ENCODE peak calls at places on chromosomes 16 and 17, in ten cellular contexts. One of them, this sample, is unnamed.

GRCh38 chr16:35750701-35751104 is 2291.3 kb downstream of the TP53TG3F start:
- DNase-seq in putamen: no peak
- DNase-seq in neural crest cell: no peak
- DNase-seq in anterior cingulate cortex: no peak
- DNase-seq in posterior vena cava: no peak
- DNase-seq in glutamatergic neuron: no peak
- DNase-seq in GM03348: no peak
- DNase-seq in NCI-H1436: no peak
- DNase-seq in epithelial cell of esophagus: no peak
- DNase-seq in T-helper 17 cell: no peak
- DNase-seq in this sample: no peak

GRCh38 chr17:68646626-68647526 is 45.7 kb upstream of the FAM20A start:
- DNase-seq in putamen: no peak
- DNase-seq in neural crest cell: no peak
- DNase-seq in anterior cingulate cortex: no peak
- DNase-seq in posterior vena cava: no peak
- DNase-seq in glutamatergic neuron: no peak
- DNase-seq in GM03348: no peak
- DNase-seq in NCI-H1436: no peak
- DNase-seq in epithelial cell of esophagus: no peak
- DNase-seq in T-helper 17 cell: no peak
- DNase-seq in this sample: no peak

GRCh38 chr17:81043725-81044427 is 8.9 kb downstream of the BAIAP2 start:
- DNase-seq in putamen: no peak
- DNase-seq in neural crest cell: no peak
- DNase-seq in anterior cingulate cortex: no peak
- DNase-seq in posterior vena cava: no peak
- DNase-seq in glutamatergic neuron: no peak
- DNase-seq in GM03348: no peak
- DNase-seq in NCI-H1436: no peak
- DNase-seq in epithelial cell of esophagus: peak
- DNase-seq in T-helper 17 cell: no peak
- DNase-seq in this sample: no peak

GRCh38 chr17:31919802-31920525 is 16.8 kb upstream of the SUZ12 start:
- DNase-seq in putamen: no peak
- DNase-seq in neural crest cell: no peak
- DNase-seq in anterior cingulate cortex: no peak
- DNase-seq in posterior vena cava: no peak
- DNase-seq in glutamatergic neuron: no peak
- DNase-seq in GM03348: peak
- DNase-seq in NCI-H1436: no peak
- DNase-seq in epithelial cell of esophagus: peak
- DNase-seq in T-helper 17 cell: no peak
- DNase-seq in this sample: no peak

GRCh38 chr17:58513391-58513912 is 986 bp downstream of the MTMR4 start:
- DNase-seq in putamen: no peak
- DNase-seq in neural crest cell: no peak
- DNase-seq in anterior cingulate cortex: no peak
- DNase-seq in posterior vena cava: no peak
- DNase-seq in glutamatergic neuron: peak
- DNase-seq in GM03348: no peak
- DNase-seq in NCI-H1436: no peak
- DNase-seq in epithelial cell of esophagus: no peak
- DNase-seq in T-helper 17 cell: peak
- DNase-seq in this sample: no peak

GRCh38 chr17:76266244-76266938 is 1.2 kb downstream of the UBALD2 start:
- DNase-seq in putamen: no peak
- DNase-seq in neural crest cell: no peak
- DNase-seq in anterior cingulate cortex: no peak
- DNase-seq in posterior vena cava: no peak
- DNase-seq in glutamatergic neuron: no peak
- DNase-seq in GM03348: peak
- DNase-seq in NCI-H1436: no peak
- DNase-seq in epithelial cell of esophagus: peak
- DNase-seq in T-helper 17 cell: no peak
- DNase-seq in this sample: no peak

GRCh38 chr17:82750241-82750905 is 1.5 kb upstream of the TBCD start:
- DNase-seq in putamen: no peak
- DNase-seq in neural crest cell: no peak
- DNase-seq in anterior cingulate cortex: no peak
- DNase-seq in posterior vena cava: no peak
- DNase-seq in glutamatergic neuron: peak
- DNase-seq in GM03348: no peak
- DNase-seq in NCI-H1436: no peak
- DNase-seq in epithelial cell of esophagus: no peak
- DNase-seq in T-helper 17 cell: no peak
- DNase-seq in this sample: no peak

GRCh38 chr16:10876799-10877341 is at the start of gene CIITA:
- DNase-seq in putamen: peak
- DNase-seq in neural crest cell: no peak
- DNase-seq in anterior cingulate cortex: peak
- DNase-seq in posterior vena cava: peak
- DNase-seq in glutamatergic neuron: no peak
- DNase-seq in GM03348: peak
- DNase-seq in NCI-H1436: no peak
- DNase-seq in epithelial cell of esophagus: peak
- DNase-seq in T-helper 17 cell: no peak
- DNase-seq in this sample: no peak

GRCh38 chr17:77304746-77305473 is 164.1 kb downstream of the SEC14L1 start:
- DNase-seq in putamen: no peak
- DNase-seq in neural crest cell: no peak
- DNase-seq in anterior cingulate cortex: no peak
- DNase-seq in posterior vena cava: peak
- DNase-seq in glutamatergic neuron: no peak
- DNase-seq in GM03348: no peak
- DNase-seq in NCI-H1436: no peak
- DNase-seq in epithelial cell of esophagus: no peak
- DNase-seq in T-helper 17 cell: no peak
- DNase-seq in this sample: no peak

GRCh38 chr16:11306997-11307638 is 26.0 kb upstream of the PRM1 start:
- DNase-seq in putamen: no peak
- DNase-seq in neural crest cell: no peak
- DNase-seq in anterior cingulate cortex: no peak
- DNase-seq in posterior vena cava: no peak
- DNase-seq in glutamatergic neuron: no peak
- DNase-seq in GM03348: no peak
- DNase-seq in NCI-H1436: no peak
- DNase-seq in epithelial cell of esophagus: peak
- DNase-seq in T-helper 17 cell: no peak
- DNase-seq in this sample: no peak

GRCh38 chr16:31107465-31107867 is 720 bp upstream of the BCKDK start:
- DNase-seq in putamen: no peak
- DNase-seq in neural crest cell: no peak
- DNase-seq in anterior cingulate cortex: no peak
- DNase-seq in posterior vena cava: no peak
- DNase-seq in glutamatergic neuron: peak
- DNase-seq in GM03348: no peak
- DNase-seq in NCI-H1436: no peak
- DNase-seq in epithelial cell of esophagus: no peak
- DNase-seq in T-helper 17 cell: no peak
- DNase-seq in this sample: no peak

GRCh38 chr17:78450696-78451344 is 72.4 kb downstream of the PGS1 start:
- DNase-seq in putamen: no peak
- DNase-seq in neural crest cell: no peak
- DNase-seq in anterior cingulate cortex: no peak
- DNase-seq in posterior vena cava: no peak
- DNase-seq in glutamatergic neuron: peak
- DNase-seq in GM03348: no peak
- DNase-seq in NCI-H1436: peak
- DNase-seq in epithelial cell of esophagus: no peak
- DNase-seq in T-helper 17 cell: no peak
- DNase-seq in this sample: peak

GRCh38 chr16:65038125-65038524 is 83.7 kb downstream of the CDH11 start:
- DNase-seq in putamen: no peak
- DNase-seq in neural crest cell: no peak
- DNase-seq in anterior cingulate cortex: no peak
- DNase-seq in posterior vena cava: no peak
- DNase-seq in glutamatergic neuron: no peak
- DNase-seq in GM03348: no peak
- DNase-seq in NCI-H1436: no peak
- DNase-seq in epithelial cell of esophagus: no peak
- DNase-seq in T-helper 17 cell: no peak
- DNase-seq in this sample: no peak

GRCh38 chr17:61511480-61512182 is 59.4 kb downstream of the TBX4 start:
- DNase-seq in putamen: no peak
- DNase-seq in neural crest cell: no peak
- DNase-seq in anterior cingulate cortex: no peak
- DNase-seq in posterior vena cava: no peak
- DNase-seq in glutamatergic neuron: no peak
- DNase-seq in GM03348: no peak
- DNase-seq in NCI-H1436: no peak
- DNase-seq in epithelial cell of esophagus: no peak
- DNase-seq in T-helper 17 cell: no peak
- DNase-seq in this sample: no peak

GRCh38 chr16:68364601-68364998 is 53.8 kb downstream of the PRMT7 start:
- DNase-seq in putamen: peak
- DNase-seq in neural crest cell: no peak
- DNase-seq in anterior cingulate cortex: no peak
- DNase-seq in posterior vena cava: no peak
- DNase-seq in glutamatergic neuron: no peak
- DNase-seq in GM03348: peak
- DNase-seq in NCI-H1436: no peak
- DNase-seq in epithelial cell of esophagus: no peak
- DNase-seq in T-helper 17 cell: no peak
- DNase-seq in this sample: no peak

GRCh38 chr17:74936470-74936799 is 737 bp downstream of the OTOP3 start:
- DNase-seq in putamen: no peak
- DNase-seq in neural crest cell: no peak
- DNase-seq in anterior cingulate cortex: no peak
- DNase-seq in posterior vena cava: no peak
- DNase-seq in glutamatergic neuron: no peak
- DNase-seq in GM03348: no peak
- DNase-seq in NCI-H1436: no peak
- DNase-seq in epithelial cell of esophagus: no peak
- DNase-seq in T-helper 17 cell: no peak
- DNase-seq in this sample: no peak

GRCh38 chr17:4327638-4328037 is 38.8 kb downstream of the UBE2G1 start:
- DNase-seq in putamen: no peak
- DNase-seq in neural crest cell: no peak
- DNase-seq in anterior cingulate cortex: no peak
- DNase-seq in posterior vena cava: no peak
- DNase-seq in glutamatergic neuron: no peak
- DNase-seq in GM03348: peak
- DNase-seq in NCI-H1436: no peak
- DNase-seq in epithelial cell of esophagus: peak
- DNase-seq in T-helper 17 cell: no peak
- DNase-seq in this sample: no peak

GRCh38 chr16:50006954-50007353 is 18.1 kb upstream of the CNEP1R1 start:
- DNase-seq in putamen: no peak
- DNase-seq in neural crest cell: no peak
- DNase-seq in anterior cingulate cortex: no peak
- DNase-seq in posterior vena cava: no peak
- DNase-seq in glutamatergic neuron: no peak
- DNase-seq in GM03348: no peak
- DNase-seq in NCI-H1436: no peak
- DNase-seq in epithelial cell of esophagus: no peak
- DNase-seq in T-helper 17 cell: no peak
- DNase-seq in this sample: no peak

GRCh38 chr17:19569785-19570496 is 36.3 kb downstream of the SLC47A1 start:
- DNase-seq in putamen: no peak
- DNase-seq in neural crest cell: no peak
- DNase-seq in anterior cingulate cortex: no peak
- DNase-seq in posterior vena cava: no peak
- DNase-seq in glutamatergic neuron: no peak
- DNase-seq in GM03348: no peak
- DNase-seq in NCI-H1436: no peak
- DNase-seq in epithelial cell of esophagus: peak
- DNase-seq in T-helper 17 cell: no peak
- DNase-seq in this sample: no peak

GRCh38 chr16:84976644-84977400 is 34.5 kb downstream of the ZDHHC7 start:
- DNase-seq in putamen: peak
- DNase-seq in neural crest cell: no peak
- DNase-seq in anterior cingulate cortex: no peak
- DNase-seq in posterior vena cava: peak
- DNase-seq in glutamatergic neuron: no peak
- DNase-seq in GM03348: no peak
- DNase-seq in NCI-H1436: no peak
- DNase-seq in epithelial cell of esophagus: no peak
- DNase-seq in T-helper 17 cell: no peak
- DNase-seq in this sample: no peak

GRCh38 chr17:63589646-63590045 is 11.0 kb upstream of the TACO1 start:
- DNase-seq in putamen: no peak
- DNase-seq in neural crest cell: no peak
- DNase-seq in anterior cingulate cortex: no peak
- DNase-seq in posterior vena cava: no peak
- DNase-seq in glutamatergic neuron: no peak
- DNase-seq in GM03348: no peak
- DNase-seq in NCI-H1436: no peak
- DNase-seq in epithelial cell of esophagus: peak
- DNase-seq in T-helper 17 cell: no peak
- DNase-seq in this sample: no peak

GRCh38 chr16:85607796-85608514 is 5.2 kb upstream of the GSE1 start:
- DNase-seq in putamen: no peak
- DNase-seq in neural crest cell: no peak
- DNase-seq in anterior cingulate cortex: no peak
- DNase-seq in posterior vena cava: no peak
- DNase-seq in glutamatergic neuron: no peak
- DNase-seq in GM03348: no peak
- DNase-seq in NCI-H1436: no peak
- DNase-seq in epithelial cell of esophagus: no peak
- DNase-seq in T-helper 17 cell: no peak
- DNase-seq in this sample: peak

GRCh38 chr16:88866151-88866920 is at the start of gene PABPN1L:
- DNase-seq in putamen: no peak
- DNase-seq in neural crest cell: no peak
- DNase-seq in anterior cingulate cortex: no peak
- DNase-seq in posterior vena cava: no peak
- DNase-seq in glutamatergic neuron: no peak
- DNase-seq in GM03348: no peak
- DNase-seq in NCI-H1436: peak
- DNase-seq in epithelial cell of esophagus: no peak
- DNase-seq in T-helper 17 cell: no peak
- DNase-seq in this sample: no peak

GRCh38 chr17:31388770-31389672 is 2.5 kb upstream of the RAB11FIP4 start:
- DNase-seq in putamen: no peak
- DNase-seq in neural crest cell: peak
- DNase-seq in anterior cingulate cortex: no peak
- DNase-seq in posterior vena cava: peak
- DNase-seq in glutamatergic neuron: peak
- DNase-seq in GM03348: peak
- DNase-seq in NCI-H1436: peak
- DNase-seq in epithelial cell of esophagus: peak
- DNase-seq in T-helper 17 cell: no peak
- DNase-seq in this sample: peak

GRCh38 chr17:76824103-76824502 is 44.1 kb upstream of the MGAT5B start:
- DNase-seq in putamen: no peak
- DNase-seq in neural crest cell: no peak
- DNase-seq in anterior cingulate cortex: no peak
- DNase-seq in posterior vena cava: no peak
- DNase-seq in glutamatergic neuron: no peak
- DNase-seq in GM03348: no peak
- DNase-seq in NCI-H1436: no peak
- DNase-seq in epithelial cell of esophagus: no peak
- DNase-seq in T-helper 17 cell: no peak
- DNase-seq in this sample: no peak

GRCh38 chr17:80632046-80632581 is 87.5 kb downstream of the RPTOR start:
- DNase-seq in putamen: no peak
- DNase-seq in neural crest cell: no peak
- DNase-seq in anterior cingulate cortex: no peak
- DNase-seq in posterior vena cava: no peak
- DNase-seq in glutamatergic neuron: no peak
- DNase-seq in GM03348: peak
- DNase-seq in NCI-H1436: no peak
- DNase-seq in epithelial cell of esophagus: no peak
- DNase-seq in T-helper 17 cell: no peak
- DNase-seq in this sample: no peak

GRCh38 chr17:73340093-73340596 is 28.3 kb upstream of the CDC42EP4 start:
- DNase-seq in putamen: no peak
- DNase-seq in neural crest cell: no peak
- DNase-seq in anterior cingulate cortex: no peak
- DNase-seq in posterior vena cava: peak
- DNase-seq in glutamatergic neuron: no peak
- DNase-seq in GM03348: peak
- DNase-seq in NCI-H1436: no peak
- DNase-seq in epithelial cell of esophagus: peak
- DNase-seq in T-helper 17 cell: no peak
- DNase-seq in this sample: no peak

GRCh38 chr17:68314916-68315535 is 23.7 kb downstream of the ARSG start:
- DNase-seq in putamen: no peak
- DNase-seq in neural crest cell: no peak
- DNase-seq in anterior cingulate cortex: no peak
- DNase-seq in posterior vena cava: no peak
- DNase-seq in glutamatergic neuron: no peak
- DNase-seq in GM03348: no peak
- DNase-seq in NCI-H1436: no peak
- DNase-seq in epithelial cell of esophagus: no peak
- DNase-seq in T-helper 17 cell: no peak
- DNase-seq in this sample: no peak